ENCODE peak calls at places on chromosome 15, in six cellular contexts. P is lower lobe of right lung, R is GM12865, J is IMR-90, F is fibroblast of the aortic adventitia, A is mammary epithelial cell. W is an unnamed sample.

GRCh38 chr15:101407439-101407838 is 82.1 kb downstream of the PCSK6 start:
- DNase-seq in P (no peak), R (peak), J (no peak), F (no peak), A (no peak), W (no peak)

GRCh38 chr15:68820205-68820588 is 498 bp downstream of the ANP32A start:
- DNase-seq in P (peak), R (peak), J (no peak), F (no peak), A (no peak), W (peak)

GRCh38 chr15:69044899-69045298 is 30.4 kb downstream of the NOX5 start:
- DNase-seq in P (no peak), R (no peak), J (peak), F (peak), A (peak), W (no peak)

GRCh38 chr15:35289029-35289617 is 204.0 kb upstream of the NANOGP8 start:
- DNase-seq in P (no peak), R (peak), J (peak), F (peak), A (peak), W (no peak)

GRCh38 chr15:98616397-98616796 is 31.9 kb upstream of the IGF1R start:
- DNase-seq in P (no peak), R (no peak), J (no peak), F (no peak), A (no peak), W (no peak)

GRCh38 chr15:92959219-92959618 is 59.1 kb downstream of the CHD2 start:
- DNase-seq in P (no peak), R (no peak), J (no peak), F (no peak), A (no peak), W (no peak)

GRCh38 chr15:63389902-63390301 is 8.3 kb upstream of the CA12 start:
- DNase-seq in P (peak), R (peak), J (no peak), F (no peak), A (peak), W (peak)

GRCh38 chr15:42056934-42057743 is 36.3 kb upstream of the PLA2G4E start:
- DNase-seq in P (peak), R (peak), J (peak), F (peak), A (peak), W (peak)

GRCh38 chr15:79964232-79964820 is 6.7 kb downstream of the BCL2A1 start:
- DNase-seq in P (no peak), R (no peak), J (no peak), F (no peak), A (no peak), W (no peak)

GRCh38 chr15:81504170-81504905 is 130.3 kb upstream of the TMC3 start:
- DNase-seq in P (no peak), R (no peak), J (peak), F (peak), A (peak), W (no peak)

GRCh38 chr15:39587291-39587909 is 6.5 kb downstream of the THBS1 start:
- DNase-seq in P (no peak), R (no peak), J (peak), F (peak), A (no peak), W (no peak)

GRCh38 chr15:37289109-37289765 is 188.9 kb upstream of the MEIS2 start:
- DNase-seq in P (no peak), R (no peak), J (peak), F (peak), A (peak), W (no peak)

GRCh38 chr15:80423215-80423614 is 19.0 kb downstream of the ARNT2 start:
- DNase-seq in P (no peak), R (no peak), J (peak), F (peak), A (no peak), W (no peak)

GRCh38 chr15:49927462-49927861 is 191.6 kb downstream of the ATP8B4 start:
- DNase-seq in P (no peak), R (no peak), J (peak), F (peak), A (no peak), W (no peak)

GRCh38 chr15:33211409-33211808 is 16.9 kb upstream of the FMN1 start:
- DNase-seq in P (no peak), R (no peak), J (no peak), F (no peak), A (no peak), W (no peak)

GRCh38 chr15:32716216-32716959 is 1.4 kb upstream of the GREM1 start:
- DNase-seq in P (no peak), R (no peak), J (no peak), F (no peak), A (no peak), W (no peak)

GRCh38 chr15:70447511-70447910 is 315.8 kb downstream of the UACA start:
- DNase-seq in P (no peak), R (no peak), J (no peak), F (no peak), A (no peak), W (no peak)

GRCh38 chr15:68616397-68616796 is 37.6 kb downstream of the CORO2B start:
- DNase-seq in P (no peak), R (no peak), J (no peak), F (no peak), A (no peak), W (no peak)

GRCh38 chr15:97171556-97171955 is 788.9 kb upstream of the ARRDC4 start:
- DNase-seq in P (no peak), R (no peak), J (no peak), F (no peak), A (no peak), W (no peak)

GRCh38 chr15:39944711-39945110 is 10.8 kb downstream of the EIF2AK4 start:
- DNase-seq in P (no peak), R (no peak), J (peak), F (peak), A (no peak), W (no peak)

GRCh38 chr15:87669846-87670245 is 586.7 kb downstream of the NTRK3 start:
- DNase-seq in P (no peak), R (no peak), J (no peak), F (no peak), A (no peak), W (no peak)

GRCh38 chr15:77807115-77807514 is 174.4 kb upstream of the LINGO1 start:
- DNase-seq in P (no peak), R (no peak), J (no peak), F (no peak), A (no peak), W (no peak)

GRCh38 chr15:70016511-70016994 is 81.2 kb downstream of the TLE3 start:
- DNase-seq in P (peak), R (peak), J (no peak), F (no peak), A (no peak), W (no peak)

GRCh38 chr15:45414215-45414885 is 36.0 kb upstream of the GATM start:
- DNase-seq in P (no peak), R (no peak), J (no peak), F (no peak), A (no peak), W (no peak)

GRCh38 chr15:96359772-96360498 is 29.4 kb downstream of the NR2F2 start:
- DNase-seq in P (no peak), R (no peak), J (no peak), F (no peak), A (no peak), W (no peak)

GRCh38 chr15:38551720-38552627 is 12.6 kb downstream of the RASGRP1 start:
- DNase-seq in P (no peak), R (no peak), J (no peak), F (no peak), A (no peak), W (no peak)

DNA sequence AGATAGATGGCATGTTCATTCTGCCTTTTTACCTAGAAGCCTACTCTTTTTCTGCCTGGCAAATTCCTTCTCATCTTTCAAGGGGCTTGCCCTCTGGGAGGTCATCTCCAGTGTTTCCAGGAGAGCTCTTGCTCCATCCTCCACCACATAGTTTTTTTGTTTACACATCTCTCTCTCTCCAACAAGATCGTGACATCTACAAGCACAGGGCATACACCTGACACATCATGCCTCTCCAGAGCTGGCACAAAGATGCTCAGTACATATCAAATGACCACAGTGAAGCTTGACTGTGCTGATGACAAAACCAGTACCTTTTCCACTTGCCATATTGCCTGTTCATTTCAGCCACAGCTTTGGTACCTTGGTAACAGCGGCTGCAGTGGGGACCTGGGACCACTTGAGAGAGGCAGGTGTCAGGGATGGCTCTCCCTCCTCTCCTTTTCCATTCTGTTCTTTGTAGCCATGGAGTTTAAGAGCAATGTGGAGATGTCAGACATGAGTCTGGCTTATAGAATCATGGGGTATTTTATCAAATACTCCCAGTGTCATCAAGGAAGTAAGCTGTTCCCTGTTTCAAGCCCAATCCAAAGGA is 15.4 kb downstream of the ALPK3 start:
- DNase-seq in P (no peak), R (no peak), J (no peak), F (no peak), A (no peak), W (no peak)
- H3K4me3 ChIP-seq in P (no peak), R (no peak), J (no peak), F (no peak), A (no peak), W (no peak)

GRCh38 chr15:73712107-73712506 is 27.9 kb downstream of the CD276 start:
- DNase-seq in P (no peak), R (no peak), J (no peak), F (no peak), A (no peak), W (no peak)
- TF ChIP-seq CTCF in P (no peak), R (no peak), J (no peak), F (peak), A (peak), W (no peak)

DNA sequence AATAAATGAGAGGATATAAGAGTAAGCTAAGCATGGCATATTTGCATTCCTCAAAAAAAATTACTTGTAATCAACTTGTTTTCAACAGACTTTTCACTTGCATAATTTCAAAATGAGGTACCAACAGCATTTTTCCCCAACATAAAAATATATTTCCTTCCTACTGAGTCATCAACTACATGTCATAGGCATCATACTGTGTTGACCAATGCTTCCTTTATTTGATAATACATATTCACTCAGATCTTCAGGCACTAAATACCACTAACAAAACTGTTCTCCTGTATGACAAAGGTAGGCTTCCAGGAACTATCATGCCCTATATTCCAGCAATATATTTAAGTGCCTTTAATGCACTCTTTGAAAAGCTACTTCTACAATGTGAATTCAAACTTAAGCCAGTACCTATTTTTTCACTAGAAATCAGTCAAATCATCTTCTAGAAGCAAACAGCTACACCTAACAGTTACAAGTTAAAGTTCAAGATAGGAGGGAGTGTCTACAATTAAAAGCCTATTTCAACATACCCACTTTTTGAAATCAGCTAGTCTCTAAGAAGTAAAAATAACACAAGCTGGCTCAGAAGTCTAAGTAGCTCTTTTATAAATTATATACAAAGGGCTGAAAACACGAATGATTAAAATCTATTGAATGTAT is 11.3 kb downstream of the ADAM10 start:
- DNase-seq in P (no peak), R (no peak), J (peak), F (peak), A (peak), W (no peak)
- H3K4me3 ChIP-seq in P (no peak), R (no peak), J (no peak), F (no peak), A (no peak), W (no peak)

GRCh38 chr15:91946914-91947313 is 93.4 kb downstream of the SLCO3A1 start:
- DNase-seq in P (no peak), R (no peak), J (no peak), F (no peak), A (no peak), W (no peak)
- TF ChIP-seq CTCF in P (peak), R (no peak), J (no peak), F (no peak), A (no peak), W (no peak)

DNA sequence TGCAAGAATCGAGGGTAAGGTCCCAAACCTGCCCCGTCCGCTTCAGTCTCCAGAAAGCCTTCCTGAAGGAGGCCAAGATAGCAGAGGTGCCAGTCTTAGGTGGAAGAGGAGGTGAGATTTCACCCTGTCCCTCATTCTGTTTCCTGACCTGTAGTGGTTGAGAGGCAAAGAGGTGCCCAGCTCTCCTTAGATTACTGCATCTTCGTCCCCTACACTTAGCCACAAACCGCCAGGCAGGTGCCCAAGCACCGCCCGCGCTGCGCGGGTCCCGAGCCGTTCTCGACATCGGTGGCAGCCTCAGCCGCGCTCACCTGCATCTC is 23.8 kb upstream of the POLG start:
- DNase-seq in P (no peak), R (no peak), J (no peak), F (no peak), A (no peak), W (no peak)
- H3K4me3 ChIP-seq in P (peak), R (no peak), J (no peak), F (no peak), A (no peak), W (peak)

GRCh38 chr15:66114863-66115425 is 138.6 kb downstream of the MEGF11 start:
- DNase-seq in P (no peak), R (no peak), J (no peak), F (no peak), A (no peak), W (no peak)
- TF ChIP-seq CTCF in P (no peak), R (no peak), J (no peak), F (no peak), A (no peak), W (no peak)

GRCh38 chr15:26772588-26773484 is at the start of gene GABRB3:
- DNase-seq in P (peak), R (no peak), J (no peak), F (no peak), A (no peak), W (peak)

GRCh38 chr15:26771917-26772587 is 814 bp downstream of the GABRB3 start:
- DNase-seq in P (no peak), R (no peak), J (no peak), F (no peak), A (no peak), W (no peak)

GRCh38 chr15:26766262-26766661 is 6.6 kb downstream of the GABRB3 start:
- DNase-seq in P (no peak), R (no peak), J (no peak), F (no peak), A (no peak), W (no peak)

GRCh38 chr15:26771168-26771916 is 1.5 kb downstream of the GABRB3 start:
- DNase-seq in P (no peak), R (no peak), J (no peak), F (no peak), A (no peak), W (no peak)

GRCh38 chr15:26767169-26767670 is 5.6 kb downstream of the GABRB3 start:
- DNase-seq in P (no peak), R (no peak), J (no peak), F (no peak), A (no peak), W (no peak)
- H3K4me3 ChIP-seq in P (no peak), R (no peak), J (no peak), F (no peak), A (no peak), W (no peak)

GRCh38 chr15:22227961-22228762 is 147.8 kb downstream of the OR4M2 start:
- DNase-seq in P (no peak), R (no peak), J (no peak), F (no peak), A (no peak), W (no peak)
- TF ChIP-seq CTCF in P (no peak), R (no peak), J (no peak), F (no peak), A (no peak), W (no peak)

GRCh38 chr15:75044258-75044878 is 21.0 kb downstream of the PPCDC start:
- DNase-seq in P (no peak), R (peak), J (no peak), F (no peak), A (no peak), W (no peak)
- H3K4me3 ChIP-seq in P (peak), R (peak), J (no peak), F (no peak), A (no peak), W (peak)

W was measured in left lung.